ENCODE peak calls at places on chromosomes 4 and X, in eight cellular contexts. G is IMR-90; R is keratinocyte; T is fibroblast of lung; F is CD4-positive, alpha-beta T cell; Z is neural progenitor cell; E is GM23338; A is testis. C is an unnamed sample.

GRCh38 chr4:39458505-39459300 is at the start of the genes LIAS and RPL9:
- DNase-seq in F (peak), E (peak), T (peak), R (peak), Z (peak), A (peak), G (peak), C (peak)

GRCh38 chr4:38663801-38664703 is at the start of gene KLF3:
- DNase-seq in T (peak), G (peak), F (peak), R (no peak), A (peak), E (peak), Z (peak), C (peak)

GRCh38 chrX:68757331-68757730 is 71.5 kb upstream of the EFNB1 start:
- DNase-seq in F (no peak), R (no peak), A (peak), T (no peak), Z (no peak), G (no peak), E (no peak), C (no peak)

GRCh38 chr4:26150948-26151347 is 169.9 kb upstream of the RBPJ start:
- DNase-seq in T (peak), F (no peak), E (no peak), G (peak), R (no peak), A (no peak), Z (no peak), C (no peak)

GRCh38 chrX:70664726-70665125 is 220.1 kb downstream of the DLG3 start:
- DNase-seq in E (peak), F (no peak), T (peak), Z (peak), A (no peak), R (no peak), G (peak), C (no peak)

GRCh38 chr4:48490012-48490679 is at the start of gene ZAR1:
- DNase-seq in T (no peak), R (no peak), G (no peak), A (no peak), E (peak), Z (peak), F (no peak), C (no peak)

GRCh38 chrX:153948847-153949819 is 4.7 kb upstream of the RENBP start:
- DNase-seq in T (no peak), E (peak), F (no peak), G (no peak), Z (peak), R (no peak), A (no peak), C (no peak)

GRCh38 chr4:26441110-26441509 is 49.2 kb downstream of the CCKAR start:
- DNase-seq in G (peak), A (no peak), E (no peak), Z (no peak), R (no peak), T (peak), F (no peak), C (no peak)

GRCh38 chr4:147731611-147732515 is at the start of gene ARHGAP10:
- DNase-seq in F (peak), R (no peak), Z (peak), G (peak), A (peak), E (peak), T (peak), C (peak)

GRCh38 chr4:176927664-176928063 is 134.9 kb upstream of the VEGFC start:
- DNase-seq in F (no peak), R (no peak), E (no peak), G (peak), Z (no peak), A (no peak), T (peak), C (no peak)

GRCh38 chr4:8202108-8202507 is 3.0 kb downstream of the SH3TC1 start:
- DNase-seq in T (no peak), A (no peak), Z (no peak), E (no peak), G (no peak), R (no peak), F (no peak), C (no peak)

GRCh38 chrX:68822641-68823410 is 6.0 kb upstream of the EFNB1 start:
- DNase-seq in F (no peak), R (no peak), E (peak), T (peak), G (peak), A (peak), Z (peak), C (no peak)

GRCh38 chr4:186554890-186555827 is at the start of gene MTNR1A:
- DNase-seq in E (peak), R (no peak), Z (peak), T (peak), A (peak), G (no peak), F (no peak), C (no peak)

GRCh38 chrX:19785647-19786046 is 101.8 kb downstream of the SH3KBP1 start:
- DNase-seq in E (no peak), Z (no peak), A (no peak), F (no peak), T (no peak), G (no peak), R (no peak), C (no peak)

GRCh38 chrX:39550795-39551361 is 546.9 kb downstream of the BCOR start:
- DNase-seq in E (no peak), A (no peak), T (no peak), F (no peak), Z (no peak), G (no peak), R (no peak), C (no peak)

GRCh38 chrX:130861462-130861861 is 41.5 kb downstream of the ENOX2 start:
- DNase-seq in F (no peak), Z (no peak), E (no peak), A (no peak), T (no peak), R (no peak), G (no peak), C (no peak)

GRCh38 chrX:68112321-68112720 is 321.0 kb downstream of the OPHN1 start:
- DNase-seq in Z (peak), E (peak), T (peak), F (no peak), A (no peak), G (peak), R (no peak), C (no peak)

GRCh38 chrX:132612990-132613564 is 124.2 kb upstream of the MBNL3 start:
- DNase-seq in Z (peak), R (no peak), E (peak), T (peak), A (peak), G (peak), F (peak), C (no peak)

GRCh38 chr4:2340272-2341061 is 78.0 kb downstream of the ZFYVE28 start:
- DNase-seq in R (no peak), G (no peak), Z (no peak), E (no peak), F (no peak), A (peak), T (no peak), C (no peak)

GRCh38 chrX:143757375-143757774 is 36.8 kb upstream of the SPANXN2 start:
- DNase-seq in Z (peak), T (no peak), R (no peak), A (peak), E (no peak), F (no peak), G (no peak), C (no peak)

GRCh38 chr4:64539234-64539849 is 130.1 kb upstream of the TECRL start:
- DNase-seq in G (peak), T (peak), R (peak), E (peak), A (peak), Z (peak), F (no peak), C (peak)

GRCh38 chrX:2521092-2521926 is 20.5 kb upstream of the DHRSX start:
- DNase-seq in G (no peak), T (no peak), R (no peak), A (no peak), Z (no peak), F (no peak), E (no peak), C (no peak)

GRCh38 chr4:118811832-118812231 is 24.1 kb downstream of the SEC24D start:
- DNase-seq in T (no peak), Z (no peak), F (no peak), A (no peak), E (no peak), G (no peak), R (no peak), C (no peak)
- H3K27ac ChIP-seq in T (peak), Z (no peak), F (no peak), A (no peak), E (no peak), G (peak), R (no peak), C (no peak)

GRCh38 chr4:181823183-181823582 is 420.0 kb upstream of the TENM3 start:
- DNase-seq in R (no peak), T (no peak), F (no peak), Z (no peak), A (no peak), G (no peak), E (peak), C (no peak)

GRCh38 chr4:181820518-181820917 is 422.7 kb upstream of the TENM3 start:
- DNase-seq in Z (no peak), E (peak), T (no peak), R (no peak), A (no peak), F (no peak), G (no peak), C (no peak)

GRCh38 chr4:181821039-181822004 is 421.9 kb upstream of the TENM3 start:
- DNase-seq in R (no peak), F (no peak), E (peak), A (no peak), T (peak), G (peak), Z (peak), C (no peak)

GRCh38 chr4:181822005-181822375 is 421.2 kb upstream of the TENM3 start:
- DNase-seq in A (no peak), E (no peak), F (no peak), T (peak), R (no peak), Z (no peak), G (no peak), C (no peak)

GRCh38 chr4:181823645-181824044 is 419.6 kb upstream of the TENM3 start:
- DNase-seq in R (no peak), T (no peak), E (no peak), Z (no peak), F (no peak), A (no peak), G (no peak), C (no peak)
- H3K27ac ChIP-seq in R (no peak), T (no peak), E (no peak), Z (no peak), F (no peak), A (no peak), G (no peak), C (no peak)

GRCh38 chr4:123877561-123877960 is 481.0 kb downstream of the SPRY1 start:
- DNase-seq in R (no peak), T (peak), A (no peak), E (no peak), F (no peak), Z (no peak), G (peak), C (no peak)
- H3K27ac ChIP-seq in R (no peak), T (no peak), A (no peak), E (no peak), F (no peak), Z (no peak), G (no peak), C (no peak)

GRCh38 chrX:45719751-45720501 is 519.2 kb upstream of the DIPK2B start:
- DNase-seq in Z (no peak), R (no peak), E (no peak), F (no peak), T (no peak), G (no peak), A (no peak), C (no peak)

GRCh38 chrX:45716747-45717146 is 516.1 kb upstream of the DIPK2B start:
- DNase-seq in A (no peak), Z (no peak), G (no peak), T (no peak), E (no peak), R (no peak), F (no peak), C (no peak)

GRCh38 chrX:45715787-45716186 is 515.1 kb upstream of the DIPK2B start:
- DNase-seq in F (no peak), Z (no peak), G (peak), E (no peak), A (no peak), T (peak), R (no peak), C (no peak)

GRCh38 chrX:45722471-45722870 is 521.8 kb upstream of the DIPK2B start:
- DNase-seq in A (no peak), Z (no peak), R (no peak), F (no peak), T (peak), G (peak), E (no peak), C (no peak)

GRCh38 chrX:45718676-45719075 is 518.0 kb upstream of the DIPK2B start:
- DNase-seq in F (no peak), Z (no peak), E (no peak), A (no peak), R (no peak), G (no peak), T (peak), C (no peak)
- H3K27ac ChIP-seq in F (no peak), Z (no peak), E (no peak), A (no peak), R (no peak), G (no peak), T (no peak), C (no peak)

GRCh38 chr4:55216871-55217635 is 91.7 kb upstream of the KDR start:
- DNase-seq in Z (peak), E (no peak), R (no peak), T (peak), F (no peak), A (no peak), G (no peak), C (no peak)
- H3K27ac ChIP-seq in Z (no peak), E (no peak), R (no peak), T (no peak), F (no peak), A (no peak), G (no peak), C (no peak)

GRCh38 chr4:139919513-139919912 is 234.5 kb downstream of the MAML3 start:
- DNase-seq in G (peak), A (peak), F (no peak), Z (no peak), T (peak), R (no peak), E (no peak), C (no peak)

GRCh38 chr4:139918994-139919393 is 235.0 kb downstream of the MAML3 start:
- DNase-seq in T (peak), G (no peak), E (no peak), R (no peak), A (no peak), Z (no peak), F (no peak), C (no peak)

GRCh38 chr4:139920552-139920951 is 233.4 kb downstream of the MAML3 start:
- DNase-seq in A (no peak), G (no peak), Z (peak), E (no peak), T (no peak), R (no peak), F (no peak), C (no peak)

GRCh38 chr4:139917896-139918295 is 236.1 kb downstream of the MAML3 start:
- DNase-seq in E (no peak), R (no peak), G (no peak), Z (no peak), F (no peak), A (no peak), T (no peak), C (no peak)

GRCh38 chr4:139918591-139918990 is 235.4 kb downstream of the MAML3 start:
- DNase-seq in R (no peak), G (peak), A (no peak), E (no peak), F (no peak), T (peak), Z (no peak), C (no peak)
- H3K27ac ChIP-seq in R (no peak), G (peak), A (peak), E (no peak), F (no peak), T (no peak), Z (no peak), C (no peak)

GRCh38 chr4:56308384-56308783 is 78.9 kb downstream of the AASDH start:
- DNase-seq in T (no peak), E (no peak), A (no peak), Z (no peak), R (no peak), F (no peak), G (no peak), C (no peak)

GRCh38 chr4:56307423-56307822 is 79.9 kb downstream of the AASDH start:
- DNase-seq in E (no peak), A (no peak), G (peak), F (no peak), R (no peak), Z (no peak), T (peak), C (no peak)

GRCh38 chr4:56311299-56311975 is 75.9 kb downstream of the AASDH start:
- DNase-seq in G (no peak), F (no peak), T (no peak), A (no peak), E (no peak), Z (no peak), R (no peak), C (no peak)

GRCh38 chr4:56313132-56313531 is 74.2 kb downstream of the AASDH start:
- DNase-seq in G (no peak), A (no peak), Z (no peak), F (no peak), E (no peak), R (no peak), T (no peak), C (no peak)

GRCh38 chr4:56310401-56310800 is 76.9 kb downstream of the AASDH start:
- DNase-seq in R (no peak), A (no peak), T (no peak), Z (no peak), F (no peak), G (no peak), E (no peak), C (no peak)
- H3K27ac ChIP-seq in R (no peak), A (no peak), T (no peak), Z (no peak), F (no peak), G (no peak), E (no peak), C (no peak)

GRCh38 chr4:175807596-175807995 is 4.5 kb downstream of the GPM6A start:
- DNase-seq in R (no peak), T (no peak), G (no peak), F (no peak), E (no peak), A (no peak), Z (no peak), C (no peak)
- H3K27ac ChIP-seq in R (no peak), T (no peak), G (no peak), F (no peak), E (no peak), A (no peak), Z (no peak), C (no peak)

GRCh38 chr4:111398906-111399330 is 746.3 kb upstream of the FAM241A start:
- DNase-seq in A (no peak), Z (no peak), E (no peak), G (peak), R (no peak), T (peak), F (no peak), C (no peak)
- H3K27ac ChIP-seq in A (no peak), Z (no peak), E (no peak), G (no peak), R (no peak), T (no peak), F (no peak), C (no peak)

GRCh38 chr4:118991686-118992085 is 103.0 kb downstream of the SYNPO2 start:
- DNase-seq in T (no peak), Z (no peak), E (no peak), R (no peak), F (no peak), G (no peak), A (no peak), C (no peak)
- H3K27ac ChIP-seq in T (no peak), Z (no peak), E (no peak), R (peak), F (no peak), G (peak), A (no peak), C (no peak)

C was measured in HL-60.